ENCODE peak calls at places on chromosomes 11 and 22, in seven cellular contexts. K, B, T, Q, Z, F and A are unnamed samples.

GRCh38 chr11:74680703-74681531 is 50.3 kb downstream of the CHRDL2 start:
- DNase-seq in Q (no peak), F (no peak), T (no peak), Z (no peak), K (no peak), B (no peak), A (no peak)

GRCh38 chr11:130209128-130209932 is 49.7 kb downstream of the ST14 start:
- DNase-seq in F (no peak), K (no peak), B (no peak), Q (no peak), T (no peak), Z (no peak), A (no peak)

GRCh38 chr11:20547411-20547810 is 52.0 kb upstream of the SLC6A5 start:
- DNase-seq in Z (no peak), T (no peak), Q (no peak), B (no peak), K (no peak), F (no peak), A (no peak)

GRCh38 chr11:13336246-13336873 is 58.8 kb downstream of the BMAL1 start:
- DNase-seq in K (no peak), B (no peak), F (no peak), Q (peak; percentile 29), Z (peak; percentile 47), T (no peak), A (no peak)

GRCh38 chr11:1854949-1855885 is 2.3 kb downstream of the LSP1 start:
- DNase-seq in T (no peak), F (no peak), Z (no peak), K (no peak), B (no peak), Q (no peak), A (no peak)

GRCh38 chr11:62487698-62488551 is 58.7 kb downstream of the AHNAK start:
- DNase-seq in B (no peak), T (no peak), Q (peak; percentile 19), Z (no peak), K (no peak), F (no peak), A (no peak)

GRCh38 chr11:68688881-68689280 is 4.5 kb downstream of the GAL start:
- DNase-seq in Q (no peak), Z (no peak), K (no peak), B (no peak), F (no peak), T (no peak), A (no peak)

GRCh38 chr11:125591659-125592304 is 870 bp upstream of the STT3A start:
- DNase-seq in T (peak; percentile 68), F (peak; percentile 20), Z (peak; percentile 13), B (no peak), Q (peak; percentile 25), K (peak; percentile 40), A (no peak)

GRCh38 chr11:128048121-128048520 is 539.2 kb downstream of the ETS1 start:
- DNase-seq in Z (no peak), B (no peak), K (no peak), F (no peak), Q (no peak), T (no peak), A (no peak)

GRCh38 chr11:116379185-116379828 is 393.5 kb downstream of the BUD13 start:
- DNase-seq in B (no peak), Z (peak; percentile 14), F (no peak), Q (peak; percentile 5), K (peak; percentile 31), T (peak; percentile 4), A (no peak)

GRCh38 chr11:130858215-130858614 is 58.1 kb downstream of the SNX19 start:
- DNase-seq in B (no peak), F (no peak), K (peak; percentile 35), Q (no peak), T (peak; percentile 46), Z (no peak), A (no peak)

GRCh38 chr11:119684361-119685072 is 44.5 kb downstream of the NECTIN1 start:
- DNase-seq in T (peak; percentile 88), K (peak; percentile 95), B (no peak), Z (peak; percentile 75), F (no peak), Q (peak; percentile 69), A (no peak)

GRCh38 chr11:123300874-123301695 is 106.0 kb upstream of the CLMP start:
- DNase-seq in K (peak; percentile 31), Q (peak; percentile 70), B (peak; percentile 40), T (peak; percentile 83), Z (peak; percentile 68), F (no peak), A (peak; percentile 28)

GRCh38 chr22:17835256-17835655 is 61.0 kb upstream of the BID start:
- DNase-seq in F (no peak), Q (no peak), T (no peak), Z (no peak), B (no peak), K (no peak), A (no peak)

GRCh38 chr11:86919557-86920210 is 35.5 kb downstream of the FZD4 start:
- DNase-seq in B (peak; percentile 49), Q (peak; percentile 86), F (no peak), Z (peak; percentile 81), K (peak; percentile 88), T (peak; percentile 67), A (peak; percentile 48)

GRCh38 chr11:61158691-61159381 is 2.4 kb downstream of the VPS37C start:
- DNase-seq in T (peak; percentile 73), K (peak; percentile 93), F (no peak), B (peak; percentile 17), Q (peak; percentile 62), Z (peak; percentile 89), A (peak; percentile 43)

GRCh38 chr11:96218901-96219300 is 124.1 kb downstream of the MAML2 start:
- DNase-seq in K (no peak), Q (no peak), F (no peak), T (no peak), Z (no peak), B (no peak), A (no peak)

GRCh38 chr11:66335531-66336233 is 552 bp downstream of the RIN1 start:
- DNase-seq in Z (peak; percentile 59), Q (peak; percentile 62), K (peak; percentile 58), T (peak; percentile 11), F (no peak), B (no peak), A (no peak)

GRCh38 chr22:49502126-49502826 is 325.4 kb downstream of the BRD1 start:
- DNase-seq in K (peak; percentile 78), B (no peak), Z (no peak), Q (peak; percentile 1), F (no peak), T (no peak), A (no peak)

GRCh38 chr11:34650528-34650927 is 29.6 kb downstream of the EHF start:
- DNase-seq in F (peak; percentile 50), B (peak; percentile 35), Q (peak; percentile 43), T (no peak), K (no peak), Z (peak; percentile 22), A (no peak)

GRCh38 chr11:61106296-61106695 is 4.0 kb downstream of the CD5 start:
- DNase-seq in B (no peak), Z (no peak), Q (no peak), K (no peak), T (no peak), F (no peak), A (no peak)

GRCh38 chr22:21443735-21444421 is 23.3 kb upstream of the TMEM191C start:
- DNase-seq in Z (no peak), Q (no peak), T (no peak), B (no peak), F (no peak), K (no peak), A (no peak)

GRCh38 chr11:34395916-34396555 is 38.2 kb upstream of the ABTB2 start:
- DNase-seq in Q (peak; percentile 56), B (no peak), Z (peak; percentile 74), K (peak; percentile 89), F (no peak), T (peak; percentile 98), A (peak; percentile 18)

GRCh38 chr11:63680842-63681207 is 475 bp upstream of the RTN3 start:
- DNase-seq in Z (no peak), F (no peak), K (no peak), T (peak; percentile 44), Q (no peak), B (no peak), A (no peak)

GRCh38 chr11:2740275-2740940 is 40.6 kb upstream of the KCNQ1OT1 start:
- DNase-seq in T (no peak), Z (no peak), K (no peak), B (no peak), F (no peak), Q (no peak), A (no peak)

GRCh38 chr11:79304599-79305212 is 136.1 kb downstream of the TENM4 start:
- DNase-seq in B (no peak), T (no peak), K (no peak), Q (peak; percentile 30), Z (no peak), F (no peak), A (no peak)
- H3K4me3 ChIP-seq in B (no peak overlapping the region), T (no peak overlapping the region), K (no peak overlapping the region), Q (no peak overlapping the region), Z (no peak overlapping the region), F (no peak overlapping the region), A (no peak overlapping the region)

GRCh38 chr11:88508558-88508807 is 170.9 kb upstream of the CTSC start:
- DNase-seq in F (no peak), Z (no peak), K (no peak), Q (no peak), B (no peak), T (no peak), A (no peak)

GRCh38 chr11:88508808-88509581 is 171.5 kb upstream of the CTSC start:
- DNase-seq in B (no peak), T (no peak), K (no peak), F (no peak), Z (no peak), Q (peak; percentile 23), A (no peak)

GRCh38 chr11:88507771-88508557 is 170.4 kb upstream of the CTSC start:
- DNase-seq in F (no peak), Z (no peak), T (no peak), K (peak; percentile 35), Q (no peak), B (no peak), A (no peak)
- H3K4me3 ChIP-seq in F (no peak overlapping the region), Z (no peak overlapping the region), T (peak overlapping the region; percentile 41), K (no peak overlapping the region), Q (no peak overlapping the region), B (no peak overlapping the region), A (no peak overlapping the region)

DNA sequence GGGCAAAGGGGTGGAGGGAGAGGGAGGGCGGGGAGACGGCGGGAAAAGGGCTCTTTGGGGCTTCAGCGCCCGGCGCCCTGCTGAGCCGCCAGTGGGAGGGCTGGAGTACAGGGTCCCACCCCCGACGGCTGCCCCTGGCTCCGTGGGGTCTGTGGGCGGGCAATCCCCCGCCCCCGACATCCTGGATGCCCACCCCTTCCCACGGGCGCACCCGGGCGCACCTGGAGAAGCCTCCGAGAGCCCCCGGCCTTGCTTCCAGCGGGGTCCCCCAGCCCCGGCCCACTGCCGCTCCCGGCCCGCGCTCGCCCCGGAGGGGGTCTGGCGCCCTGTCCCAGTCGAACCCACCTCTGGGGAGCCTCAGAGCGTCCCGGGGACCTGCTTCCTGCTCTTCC is 394 bp downstream of the CHRM4 start:
- DNase-seq in T (no peak), K (no peak), F (no peak), Q (no peak), Z (no peak), B (no peak), A (no peak)
- H3K4me3 ChIP-seq in T (no peak overlapping the region), K (no peak overlapping the region), F (no peak overlapping the region), Q (no peak overlapping the region), Z (peak overlapping the region; percentile 10), B (peak overlapping the region; percentile 53), A (no peak overlapping the region)

DNA sequence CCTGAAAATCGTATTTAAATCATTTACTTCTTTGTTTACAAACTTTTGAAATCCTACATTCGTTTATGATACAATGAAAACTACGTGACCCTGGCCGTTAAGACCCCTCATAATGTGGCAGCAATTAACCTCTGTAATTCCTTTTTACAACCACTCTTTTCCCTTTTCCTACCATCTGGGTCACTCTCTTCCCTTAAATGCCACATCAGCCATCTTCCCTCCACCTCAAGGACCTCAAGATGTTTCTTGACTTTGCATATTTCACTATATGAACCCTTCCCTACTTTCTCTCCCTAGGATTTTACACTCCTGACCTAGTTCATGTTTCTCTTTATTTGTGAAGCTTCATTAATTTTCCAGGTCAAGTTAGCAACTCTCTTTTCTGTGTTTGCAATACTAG is 26.8 kb downstream of the OR2AG2 start:
- DNase-seq in F (no peak), T (no peak), Z (no peak), K (no peak), Q (no peak), B (no peak), A (no peak)
- H3K4me3 ChIP-seq in F (peak overlapping the region; percentile 73), T (no peak overlapping the region), Z (no peak overlapping the region), K (no peak overlapping the region), Q (no peak overlapping the region), B (no peak overlapping the region), A (no peak overlapping the region)